ENCODE peak calls at places on chromosomes 16 and 17, in five cellular contexts. S, Z, O, T and M are unnamed samples.

GRCh38 chr17:82094931-82095776 is 2.9 kb downstream of the FASN start:
- DNase-seq in Z (no peak), O (no peak), S (no peak), T (no peak), M (no peak)

GRCh38 chr17:61321344-61321743 is 78.3 kb upstream of the TBX2 start:
- DNase-seq in Z (no peak), O (no peak), S (no peak), T (no peak), M (no peak)

GRCh38 chr17:19380551-19381284 is 2.4 kb downstream of the MAPK7 start:
- DNase-seq in T (no peak), Z (no peak), S (no peak), O (no peak), M (no peak)

GRCh38 chr17:74987909-74988711 is 678 bp downstream of the CDR2L start:
- DNase-seq in S (no peak), O (peak), T (no peak), Z (peak), M (peak)

GRCh38 chr17:67575325-67575724 is 142.4 kb upstream of the NOL11 start:
- DNase-seq in T (peak), Z (no peak), S (peak), O (no peak), M (no peak)

GRCh38 chr17:48491527-48492273 is 39.1 kb downstream of the HOXB1 start:
- DNase-seq in S (no peak), T (no peak), Z (no peak), O (no peak), M (no peak)

GRCh38 chr17:35568561-35568960 is 7.9 kb upstream of the SLFN14 start:
- DNase-seq in T (peak), O (peak), Z (peak), S (no peak), M (peak)

GRCh38 chr16:29658693-29659092 is 4.4 kb upstream of the SPN start:
- DNase-seq in O (no peak), T (peak), Z (no peak), S (no peak), M (no peak)

GRCh38 chr17:14301761-14302401 is 1.0 kb downstream of the HS3ST3B1 start:
- DNase-seq in O (no peak), Z (no peak), T (no peak), S (no peak), M (no peak)

DNA sequence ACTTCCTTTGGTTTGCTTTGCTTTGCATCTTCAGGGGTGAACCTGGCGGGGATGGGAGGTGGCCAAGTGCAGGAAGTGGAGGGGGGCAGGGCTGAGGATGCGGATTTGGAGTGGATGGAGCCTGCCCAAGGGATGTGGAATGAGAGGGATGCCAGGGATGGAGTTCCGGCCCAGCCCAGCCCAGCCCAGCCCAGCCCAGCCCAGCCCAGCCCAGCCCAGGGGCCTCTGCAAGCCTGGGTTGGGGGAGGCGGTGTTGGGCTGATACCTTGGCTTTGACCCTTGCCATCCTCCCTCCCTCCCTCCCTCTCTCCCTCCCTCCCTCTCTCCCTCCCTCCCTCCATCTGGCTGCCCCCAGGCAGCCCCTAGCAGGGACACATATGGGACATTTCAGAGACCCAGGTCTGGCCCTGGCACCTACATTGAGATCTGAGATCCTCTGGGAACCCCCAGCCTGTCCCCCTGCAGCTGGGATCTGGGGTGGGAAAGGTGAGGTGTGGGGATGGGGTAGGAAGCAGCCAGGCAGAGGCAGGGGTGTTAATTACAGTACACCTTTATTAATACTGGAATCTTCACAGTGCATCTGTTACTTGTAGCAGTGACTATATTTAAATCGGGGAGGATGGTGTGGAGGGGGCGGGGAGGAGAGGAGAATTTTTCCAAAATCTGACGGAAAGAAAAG is 14.5 kb downstream of the IL34 start:
- DNase-seq in O (no peak), T (no peak), S (no peak), Z (peak), M (no peak)
- TF ChIP-seq FOXM1 in O (no peak), T (no peak), S (no peak), Z (no peak), M (no peak)

GRCh38 chr16:54503011-54503410 is 216.4 kb upstream of the IRX3 start:
- DNase-seq in T (no peak), Z (no peak), S (no peak), O (no peak), M (no peak)
- TF ChIP-seq FOXM1 in T (no peak), Z (no peak), S (no peak), O (no peak), M (no peak)

DNA sequence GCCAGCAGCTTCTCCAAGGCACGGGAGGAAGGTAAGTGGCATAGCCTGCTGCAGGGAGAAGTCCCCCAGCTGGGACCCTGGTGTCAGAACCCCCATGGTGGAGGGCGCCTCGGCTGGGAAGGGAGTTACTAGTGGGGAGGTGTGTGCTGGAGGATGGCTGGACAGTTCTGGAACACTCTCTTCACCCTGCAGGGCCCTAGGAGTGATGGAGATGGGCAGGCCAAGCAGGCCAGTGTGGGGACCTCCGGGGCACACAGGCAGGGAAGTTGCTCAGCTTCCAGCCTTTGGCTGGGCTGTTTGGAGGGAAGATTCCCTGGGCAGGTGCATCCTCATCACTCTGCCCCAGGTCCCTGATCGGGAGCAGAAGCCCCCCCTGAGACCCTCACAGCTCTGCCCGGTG is 696 bp downstream of the C17orf99 start:
- DNase-seq in Z (no peak), T (no peak), O (no peak), S (no peak), M (no peak)
- TF ChIP-seq FOXM1 in Z (no peak), T (no peak), O (no peak), S (no peak), M (no peak)

GRCh38 chr17:8941980-8942617 is 23.4 kb downstream of the PIK3R5 start:
- DNase-seq in O (no peak), T (no peak), Z (no peak), S (no peak), M (no peak)
- TF ChIP-seq FOXM1 in O (no peak), T (no peak), Z (no peak), S (no peak), M (no peak)

DNA sequence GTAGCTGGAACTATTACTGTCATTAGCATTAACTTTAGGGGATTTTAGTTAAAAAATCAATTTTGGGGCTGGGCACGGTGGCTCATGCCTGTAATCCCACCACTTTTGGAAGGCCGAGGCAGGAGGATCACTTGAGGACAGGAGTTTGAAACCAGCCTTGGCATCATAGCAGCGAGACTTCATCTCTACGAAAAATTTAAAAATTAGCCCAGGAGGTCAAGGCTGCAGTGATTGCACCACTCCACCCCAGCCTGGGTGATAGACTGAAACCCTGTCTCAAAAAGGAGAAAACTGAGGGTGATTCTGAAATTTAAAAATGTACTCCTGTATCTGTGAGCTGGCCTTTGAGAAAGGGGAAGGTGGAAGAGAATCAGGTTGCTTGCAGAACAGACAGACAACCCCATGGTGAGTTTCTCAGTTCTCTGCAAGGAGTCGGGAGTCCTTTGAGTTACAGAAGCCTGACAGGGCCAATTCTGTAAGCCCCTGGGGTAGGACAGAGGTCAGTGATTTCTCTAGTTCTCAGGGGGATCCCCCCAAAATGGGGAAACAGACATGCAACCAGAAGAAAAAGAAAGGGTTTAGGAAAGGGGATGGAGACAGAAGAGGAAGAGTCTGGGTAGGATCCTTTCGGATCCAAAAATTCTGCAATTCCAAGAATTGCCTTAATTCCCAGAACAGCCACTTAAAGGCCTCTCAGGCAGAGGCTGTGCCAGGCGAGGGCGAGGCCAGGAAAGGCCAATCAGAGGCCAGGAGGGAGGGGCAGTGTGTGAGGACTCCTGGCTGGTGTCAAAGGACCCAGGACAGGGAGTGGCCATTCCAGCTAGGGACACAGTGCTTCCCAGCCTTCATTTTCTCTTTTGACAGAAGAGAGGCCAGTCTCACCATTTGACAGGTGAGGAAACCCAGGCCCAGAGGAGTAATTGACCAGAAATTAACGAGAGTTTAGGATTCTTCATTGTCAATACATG is 6.7 kb downstream of the NUPR1 start:
- DNase-seq in O (no peak), Z (no peak), S (no peak), T (peak), M (no peak)
- TF ChIP-seq FOXM1 in O (no peak), Z (no peak), S (no peak), T (no peak), M (no peak)

GRCh38 chr16:885391-885790 is 84.9 kb upstream of the GNG13 start:
- DNase-seq in O (no peak), T (no peak), S (no peak), Z (no peak), M (no peak)
- TF ChIP-seq FOXM1 in O (no peak), T (no peak), S (no peak), Z (no peak), M (no peak)